ENCODE peak calls at places on chromosomes 4 and X, in four cellular contexts. Q, N, K and G are unnamed samples. For H3K4me1, the result is how much of the 10 kb centered on the place peaks cover.

GRCh38 chr4:97016186-97016945 is 1126.9 kb downstream of the STPG2 start:
- DNase-seq in Q (no peak), N (no peak), K (no peak), G (no peak)

GRCh38 chr4:151690164-151690856 is 70.5 kb downstream of the GATB start:
- DNase-seq in N (no peak), Q (no peak), K (no peak), G (no peak)

GRCh38 chrX:14673764-14674163 is 144.4 kb downstream of the GLRA2 start:
- DNase-seq in Q (no peak), K (no peak), N (no peak), G (no peak)

GRCh38 chrX:25523574-25523973 is 507.8 kb upstream of the ARX start:
- DNase-seq in N (peak), Q (no peak), K (no peak), G (no peak)

GRCh38 chr4:115110191-115111166 is 2.9 kb downstream of the NDST4 start:
- DNase-seq in N (no peak), Q (no peak), K (no peak), G (no peak)

GRCh38 chr4:161931089-161931488 is 232.7 kb downstream of the FSTL5 start:
- DNase-seq in K (no peak), N (no peak), Q (no peak), G (no peak)

GRCh38 chrX:147069926-147070325 is 255.4 kb upstream of the CXorf51A start:
- DNase-seq in N (no peak), Q (no peak), K (no peak), G (no peak)

GRCh38 chr4:80206541-80207171 is 9.4 kb downstream of the PRDM8 start:
- DNase-seq in Q (no peak), N (peak), K (peak), G (no peak)

GRCh38 chr4:57184378-57185031 is 74.3 kb upstream of the IGFBP7 start:
- DNase-seq in Q (no peak), K (no peak), N (no peak), G (no peak)

GRCh38 chr4:154779362-154779947 is 1.6 kb upstream of the RBM46 start:
- DNase-seq in Q (no peak), K (no peak), N (no peak), G (no peak)

GRCh38 chr4:133808151-133808550 is 393.4 kb downstream of the PABPC4L start:
- DNase-seq in K (no peak), Q (no peak), N (no peak), G (no peak)

GRCh38 chrX:69229436-69229835 is 64.2 kb upstream of the PJA1 start:
- DNase-seq in N (no peak), K (no peak), Q (no peak), G (no peak)

GRCh38 chr4:154622598-154622997 is 10.1 kb upstream of the FGG start:
- DNase-seq in N (no peak), K (no peak), Q (no peak), G (no peak)

GRCh38 chrX:40146471-40147398 is 49.0 kb upstream of the BCOR start:
- DNase-seq in K (no peak), Q (peak), N (no peak), G (no peak)

GRCh38 chr4:89303177-89303576 is 4.4 kb downstream of the GPRIN3 start:
- DNase-seq in K (no peak), N (peak), Q (no peak), G (no peak)

GRCh38 chr4:78622253-78622979 is 70.8 kb downstream of the ANXA3 start:
- DNase-seq in K (no peak), N (no peak), Q (no peak), G (no peak)

GRCh38 chr4:186765673-186766546 is 42.3 kb upstream of the FAT1 start:
- DNase-seq in Q (no peak), K (no peak), N (no peak), G (no peak)

GRCh38 chrX:130110379-130111219 is at the start of gene ELF4:
- DNase-seq in K (peak), N (no peak), Q (peak), G (no peak)

GRCh38 chr4:15756361-15756861 is 21.7 kb upstream of the CD38 start:
- DNase-seq in N (no peak), Q (no peak), K (no peak), G (no peak)

GRCh38 chr4:62816566-62816965 is 1592.7 kb downstream of the TECRL start:
- DNase-seq in Q (no peak), N (no peak), K (no peak), G (no peak)

GRCh38 chr4:139656614-139657486 is 8.8 kb upstream of the MGST2 start:
- DNase-seq in K (peak), N (peak), Q (peak), G (peak)

GRCh38 chr4:153089781-153090180 is 114.5 kb upstream of the TRIM2 start:
- DNase-seq in K (no peak), Q (no peak), N (no peak), G (no peak)

GRCh38 chrX:10467793-10468192 is 152.6 kb downstream of the MID1 start:
- DNase-seq in K (no peak), Q (no peak), N (no peak), G (no peak)

GRCh38 chrX:97224148-97224547 is 340.4 kb downstream of the RPA4 start:
- DNase-seq in Q (no peak), N (no peak), K (no peak), G (no peak)

GRCh38 chrX:134396174-134396573 is 63.8 kb upstream of the HPRT1 start:
- DNase-seq in K (no peak), Q (no peak), N (no peak), G (no peak)

GRCh38 chrX:78747471-78747870 is at the start of gene LPAR4:
- DNase-seq in N (no peak), Q (no peak), K (no peak), G (no peak)

GRCh38 chr4:83125738-83126141 is 11.2 kb upstream of the PLAC8 start:
- DNase-seq in K (no peak), Q (no peak), N (no peak), G (no peak)

GRCh38 chr4:187238646-187239045 is 515.0 kb upstream of the FAT1 start:
- DNase-seq in N (no peak), K (no peak), Q (no peak), G (no peak)

GRCh38 chrX:19776753-19777152 is 110.6 kb downstream of the SH3KBP1 start:
- DNase-seq in Q (no peak), N (no peak), K (no peak), G (no peak)

GRCh38 chr4:123064390-123064789 is 142.0 kb upstream of the NUDT6 start:
- DNase-seq in Q (no peak), K (no peak), N (no peak), G (no peak)

GRCh38 chrX:150234126-150234525 is 129.0 kb upstream of the MAMLD1 start:
- DNase-seq in K (no peak), Q (no peak), N (no peak), G (no peak)

GRCh38 chr4:38804654-38805295 is at the start of gene TLR1:
- DNase-seq in Q (no peak), K (no peak), N (peak), G (no peak)

GRCh38 chrX:148457279-148457678 is 43.1 kb upstream of the AFF2 start:
- DNase-seq in N (no peak), K (no peak), Q (no peak), G (no peak)

GRCh38 chr4:183370786-183371185 is 48.6 kb upstream of the CLDN24 start:
- DNase-seq in K (no peak), N (no peak), Q (no peak), G (no peak)

GRCh38 chrX:50431623-50432022 is 39.0 kb downstream of the DGKK start:
- DNase-seq in N (no peak), K (no peak), Q (no peak), G (no peak)

GRCh38 chrX:19174401-19175025 is 52.2 kb upstream of the ADGRG2 start:
- DNase-seq in Q (no peak), K (no peak), N (no peak), G (no peak)

GRCh38 chr4:2868840-2869487 is 25.3 kb downstream of the ADD1 start:
- DNase-seq in N (no peak), K (no peak), Q (no peak), G (no peak)
- H3K4me1 ChIP-seq in N (half or more), K (half or more), Q (half or more), G (under half)

GRCh38 chr4:173488656-173489055 is 41.4 kb downstream of the HAND2 start:
- DNase-seq in N (no peak), K (no peak), Q (no peak), G (no peak)

GRCh38 chr4:173490256-173490655 is 39.8 kb downstream of the HAND2 start:
- DNase-seq in K (no peak), Q (no peak), N (no peak), G (no peak)

GRCh38 chr4:173490817-173491518 is 39.1 kb downstream of the HAND2 start:
- DNase-seq in Q (no peak), N (no peak), K (no peak), G (no peak)

GRCh38 chr4:173488074-173488473 is 42.0 kb downstream of the HAND2 start:
- DNase-seq in Q (no peak), N (no peak), K (no peak), G (no peak)

GRCh38 chr4:173489514-173489913 is 40.5 kb downstream of the HAND2 start:
- DNase-seq in N (no peak), Q (no peak), K (no peak), G (no peak)
- H3K4me1 ChIP-seq in N (under half), Q (under half), K (under half), G (under half)

DNA sequence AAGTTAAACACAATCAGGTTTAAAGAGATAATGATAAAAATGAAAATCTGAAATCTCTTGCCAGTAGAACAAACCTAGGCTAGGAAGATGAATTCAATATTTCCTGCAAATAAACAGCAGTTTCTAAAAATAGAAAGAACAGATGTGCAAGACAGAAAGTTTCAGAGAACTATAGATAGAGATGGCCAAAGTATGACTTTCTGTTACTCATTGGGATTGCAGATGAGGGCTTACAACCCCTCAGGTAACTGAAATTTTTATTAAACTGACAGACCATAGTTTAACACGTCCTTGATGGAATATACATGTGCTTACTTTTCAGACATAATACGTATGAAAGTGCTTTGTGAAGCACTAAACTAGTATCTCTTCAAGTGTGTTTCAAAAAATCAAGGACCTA is 82.4 kb upstream of the PPARGC1A start:
- DNase-seq in Q (no peak), N (no peak), K (no peak), G (no peak)
- H3K4me1 ChIP-seq in Q (under half), N (under half), K (under half), G (under half)

GRCh38 chr4:143358923-143359694 is 22.4 kb downstream of the GAB1 start:
- DNase-seq in Q (peak), K (no peak), N (no peak), G (peak)

GRCh38 chr4:143362392-143363046 is 25.8 kb downstream of the GAB1 start:
- DNase-seq in N (no peak), K (no peak), Q (no peak), G (no peak)

GRCh38 chr4:143358419-143358818 is 21.7 kb downstream of the GAB1 start:
- DNase-seq in K (no peak), N (no peak), Q (no peak), G (no peak)

GRCh38 chr4:143359794-143360193 is 23.1 kb downstream of the GAB1 start:
- DNase-seq in K (no peak), N (no peak), Q (no peak), G (no peak)

GRCh38 chr4:143360838-143361237 is 24.2 kb downstream of the GAB1 start:
- DNase-seq in N (no peak), K (no peak), Q (no peak), G (no peak)
- H3K4me1 ChIP-seq in N (half or more), K (under half), Q (under half), G (under half)

GRCh38 chr4:1775731-1776500 is 17.2 kb upstream of the FGFR3 start:
- DNase-seq in Q (no peak), N (no peak), K (no peak), G (no peak)

GRCh38 chr4:1772869-1773538 is 20.1 kb upstream of the FGFR3 start:
- DNase-seq in K (no peak), Q (no peak), N (no peak), G (no peak)

GRCh38 chr4:1771555-1772305 is 21.4 kb upstream of the FGFR3 start:
- DNase-seq in K (no peak), Q (no peak), N (no peak), G (no peak)

GRCh38 chr4:1776521-1777161 is 16.5 kb upstream of the FGFR3 start:
- DNase-seq in Q (peak), N (no peak), K (no peak), G (no peak)

DNA sequence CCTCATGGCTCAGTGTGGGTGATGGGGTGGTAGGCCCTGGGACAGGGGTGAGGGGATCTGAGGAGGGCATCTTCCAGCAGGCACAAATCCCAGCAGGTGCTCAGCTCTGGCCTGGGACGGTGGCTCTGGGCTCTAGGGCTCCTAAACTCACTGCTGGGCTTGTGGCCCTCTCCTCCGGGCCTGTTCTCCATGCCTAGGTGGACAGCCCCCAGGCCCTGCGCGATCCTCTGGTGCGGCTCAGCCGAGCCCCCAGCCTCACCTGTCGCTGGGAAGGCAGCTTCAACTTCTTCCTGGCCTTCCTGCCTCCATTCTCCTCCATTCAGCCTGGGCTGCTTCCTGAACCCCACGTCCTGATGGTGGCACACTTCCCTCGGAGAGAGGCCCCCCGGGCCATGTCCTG is 19.3 kb upstream of the FGFR3 start:
- DNase-seq in N (no peak), K (no peak), Q (no peak), G (no peak)
- H3K4me1 ChIP-seq in N (under half), K (under half), Q (under half), G (under half)

GRCh38 chr4:87014284-87014782 is 79.5 kb downstream of the AFF1 start:
- DNase-seq in N (no peak), Q (no peak), K (no peak), G (no peak)
- H3K4me1 ChIP-seq in N (half or more), Q (half or more), K (half or more), G (under half)

DNA sequence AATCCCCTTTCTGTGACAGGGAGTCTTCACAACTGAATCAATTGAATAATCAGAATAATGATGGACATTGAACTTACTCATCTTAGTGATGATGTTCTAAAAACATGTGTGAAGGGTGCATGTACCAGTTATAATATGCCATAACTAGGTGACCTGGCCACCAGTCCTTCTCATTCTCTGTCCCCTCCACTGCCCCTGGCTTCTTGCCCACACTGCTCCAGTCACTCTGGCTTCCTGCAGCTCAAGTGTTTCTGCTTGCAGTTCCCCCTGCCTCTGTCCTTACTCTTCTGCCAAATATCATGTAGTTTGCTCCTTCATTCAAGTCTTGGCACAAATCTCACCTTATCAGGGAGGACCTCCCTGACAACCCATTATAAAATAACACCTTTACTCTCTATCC is 168.1 kb upstream of the SLC7A11 start:
- DNase-seq in Q (no peak), N (peak), K (peak), G (no peak)
- H3K4me1 ChIP-seq in Q (under half), N (under half), K (under half), G (under half)

GRCh38 chr4:48329976-48330375 is 11.4 kb upstream of the SLAIN2 start:
- DNase-seq in N (no peak), K (no peak), Q (no peak), G (no peak)

GRCh38 chr4:48333587-48333986 is 7.7 kb upstream of the SLAIN2 start:
- DNase-seq in Q (no peak), K (no peak), N (no peak), G (no peak)

GRCh38 chr4:48331577-48332340 is 9.6 kb upstream of the SLAIN2 start:
- DNase-seq in Q (no peak), K (no peak), N (no peak), G (no peak)

GRCh38 chr4:48332661-48333060 is 8.7 kb upstream of the SLAIN2 start:
- DNase-seq in Q (no peak), K (no peak), N (no peak), G (no peak)

DNA sequence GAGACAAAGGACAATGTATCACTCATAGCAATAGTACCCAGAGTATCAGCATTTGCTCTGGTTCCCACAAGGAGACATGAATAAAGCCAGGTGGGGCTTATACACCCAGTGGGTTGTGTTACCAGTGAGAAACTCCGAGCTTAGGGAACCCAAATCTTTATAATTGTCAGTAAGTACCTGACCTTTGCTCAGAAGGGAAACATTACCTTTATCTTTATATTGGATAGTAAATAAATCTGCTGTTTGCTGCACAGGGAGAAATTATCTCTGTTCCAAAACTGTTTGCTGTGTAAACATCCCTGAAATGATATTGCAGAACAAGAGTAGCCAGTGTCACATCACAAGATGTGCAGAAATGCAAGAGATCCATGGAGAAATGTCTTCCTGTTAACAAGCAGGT is 12.1 kb upstream of the SLAIN2 start:
- DNase-seq in N (no peak), K (no peak), Q (no peak), G (no peak)
- H3K4me1 ChIP-seq in N (under half), K (under half), Q (under half), G (under half)

DNA sequence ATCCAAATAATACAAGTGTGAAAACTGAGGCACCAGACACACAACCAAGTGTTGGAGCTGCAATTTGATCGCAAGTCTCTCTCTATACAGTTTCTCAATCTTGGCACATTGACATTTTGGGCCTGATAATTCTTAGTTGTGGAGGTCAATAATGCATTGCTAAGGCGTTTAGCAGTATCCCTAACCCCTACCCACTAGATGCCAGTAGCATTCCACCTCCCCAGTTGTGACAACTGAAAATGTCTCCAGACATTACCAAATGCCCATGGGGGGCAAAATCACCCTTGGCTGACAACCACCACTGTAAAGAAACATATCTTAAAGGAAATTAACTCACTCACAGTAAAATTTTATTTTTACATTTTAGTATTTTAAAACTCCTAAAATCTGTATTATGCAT is 4.2 kb downstream of the NR3C2 start:
- DNase-seq in Q (no peak), K (no peak), N (no peak), G (no peak)
- H3K4me1 ChIP-seq in Q (under half), K (half or more), N (half or more), G (under half)